ENCODE peak calls at places on chromosomes 5 and 9, in nine cellular contexts. S, M, Q, X, W, R, Z, H and K are unnamed samples. For H3K36me3, the result is how much of the 10 kb centered on the place peaks cover.

GRCh38 chr5:51382508-51382758 is 815 bp upstream of the ISL1 start:
- DNase-seq in Q (no peak), X (no peak), S (no peak), Z (no peak), W (no peak), M (no peak), R (no peak), H (no peak), K (no peak)

GRCh38 chr5:110115485-110115884 is 425.8 kb downstream of the MAN2A1 start:
- DNase-seq in W (no peak), S (no peak), R (no peak), M (no peak), Q (no peak), Z (no peak), X (no peak), H (no peak), K (no peak)

GRCh38 chr9:81719972-81720371 is 30.6 kb upstream of the TLE1 start:
- DNase-seq in W (no peak), H (no peak), R (no peak), Z (no peak), Q (no peak), M (no peak), X (no peak), S (no peak), K (no peak)

GRCh38 chr5:54329731-54330709 is 19.6 kb upstream of the ARL15 start:
- DNase-seq in X (no peak), W (peak), R (peak), S (peak), Q (no peak), H (peak), Z (peak), M (no peak), K (no peak)

GRCh38 chr5:61177070-61177469 is 14.8 kb upstream of the SMIM15 start:
- DNase-seq in X (no peak), W (no peak), R (no peak), Q (no peak), Z (no peak), S (no peak), H (no peak), M (no peak), K (no peak)

GRCh38 chr5:150616506-150616905 is 24.0 kb upstream of the SYNPO start:
- DNase-seq in X (no peak), Q (no peak), Z (no peak), S (no peak), W (no peak), H (no peak), M (no peak), R (no peak), K (no peak)

GRCh38 chr9:14018061-14018460 is 295.9 kb downstream of the NFIB start:
- DNase-seq in Z (no peak), H (peak), M (no peak), W (no peak), S (no peak), Q (peak), X (no peak), R (peak), K (no peak)

GRCh38 chr5:179232091-179232490 is 113.2 kb downstream of the ADAMTS2 start:
- DNase-seq in M (no peak), Z (no peak), S (no peak), H (no peak), Q (no peak), R (no peak), W (no peak), X (no peak), K (no peak)

GRCh38 chr9:34796924-34797323 is 87.0 kb upstream of the CCL21 start:
- DNase-seq in M (no peak), X (no peak), S (no peak), Z (no peak), W (no peak), Q (no peak), R (no peak), H (no peak), K (no peak)

GRCh38 chr5:113047234-113047633 is 70.6 kb downstream of the DCP2 start:
- DNase-seq in M (no peak), Q (no peak), X (peak), S (no peak), W (no peak), H (peak), Z (no peak), R (no peak), K (no peak)

GRCh38 chr9:128885376-128885775 is 3.4 kb downstream of the LRRC8A start:
- DNase-seq in H (no peak), W (no peak), X (no peak), Q (no peak), R (no peak), Z (no peak), S (no peak), M (no peak), K (no peak)

DNA sequence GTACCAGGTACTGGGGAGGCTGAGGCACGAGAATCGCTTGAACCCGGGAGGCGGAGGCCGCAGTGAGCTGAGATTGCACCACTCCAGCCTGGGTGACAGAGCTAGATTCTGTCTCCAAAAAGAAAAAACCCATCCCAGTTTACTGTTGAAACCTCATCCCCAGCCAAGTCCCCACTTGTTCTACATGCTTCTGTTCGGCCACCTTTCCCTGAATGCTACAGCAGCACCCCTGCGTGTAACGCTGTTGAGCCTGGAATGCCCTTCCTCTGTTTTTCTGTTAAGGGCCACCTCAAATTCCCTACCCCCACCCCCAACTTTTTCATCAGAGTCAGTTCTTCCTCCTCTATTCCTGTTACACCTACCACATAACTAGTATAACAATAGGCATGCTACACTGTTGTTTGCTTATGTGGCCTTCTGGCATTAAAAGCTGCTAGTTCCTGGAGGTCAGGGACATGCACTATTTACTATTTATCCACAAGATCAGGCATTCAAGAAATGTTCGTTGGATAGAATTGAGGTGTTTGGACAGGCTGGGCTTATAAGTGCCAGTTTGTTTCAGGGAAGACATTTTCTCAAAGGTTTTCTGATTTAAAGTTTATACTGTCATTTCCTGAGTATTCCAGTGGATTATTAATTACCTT is 47.1 kb upstream of the C5orf47 start:
- DNase-seq in S (no peak), H (no peak), Z (no peak), R (no peak), M (no peak), Q (no peak), W (peak), X (no peak), K (no peak)
- H3K4me3 ChIP-seq in S (no peak), H (no peak), Z (no peak), R (no peak), M (no peak), Q (no peak), W (no peak), X (no peak), K (no peak)

GRCh38 chr9:131140112-131140511 is 14.7 kb downstream of the NUP214 start:
- DNase-seq in X (no peak), R (no peak), M (no peak), W (no peak), Q (no peak), H (no peak), S (no peak), Z (no peak), K (no peak)
- H3K36me3 ChIP-seq in X (half or more), R (half or more), M (half or more), W (under half), Q (under half), H (under half), S (half or more), Z (under half), K (half or more)

GRCh38 chr5:180832638-180833068 is 28.4 kb downstream of the ZFP62 start:
- DNase-seq in M (peak), X (no peak), W (no peak), Q (no peak), S (no peak), R (no peak), H (no peak), Z (no peak), K (no peak)

GRCh38 chr5:180825768-180826525 is 23.3 kb upstream of the MGAT1 start:
- DNase-seq in X (peak), M (no peak), S (peak), W (peak), R (peak), H (peak), Q (peak), Z (peak), K (peak)

GRCh38 chr5:180830253-180831138 is 27.9 kb upstream of the MGAT1 start:
- DNase-seq in M (peak), S (peak), W (peak), X (peak), Z (peak), Q (peak), H (peak), R (no peak), K (no peak)

GRCh38 chr5:180831139-180832080 is 28.8 kb upstream of the MGAT1 start:
- DNase-seq in Q (peak), Z (peak), X (peak), W (peak), M (peak), H (peak), R (peak), S (peak), K (no peak)

DNA sequence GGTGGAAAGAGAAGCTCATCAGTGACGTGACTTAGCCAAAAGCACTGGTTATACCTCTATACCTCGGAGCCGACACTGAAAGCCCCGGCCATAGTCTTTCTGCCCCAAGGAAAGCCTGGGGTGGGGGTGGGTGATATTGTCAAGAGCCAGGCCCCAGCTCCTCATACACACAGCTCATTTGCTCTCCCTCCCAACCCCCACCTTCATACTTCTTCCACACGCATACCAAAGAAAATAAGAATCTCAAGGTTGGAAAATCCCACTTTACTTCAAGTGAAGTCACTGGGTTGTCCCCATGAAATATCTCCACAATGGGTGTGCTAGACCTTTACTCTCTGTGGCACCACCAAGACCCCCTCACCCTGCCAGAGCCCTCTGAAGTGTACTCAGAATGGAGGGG is 27.1 kb upstream of the MGAT1 start:
- DNase-seq in S (no peak), Q (peak), X (no peak), W (no peak), R (no peak), Z (no peak), M (no peak), H (no peak), K (no peak)
- H3K4me3 ChIP-seq in S (no peak), Q (no peak), X (peak), W (no peak), R (no peak), Z (no peak), M (peak), H (no peak), K (peak)

GRCh38 chr5:40776658-40776977 is 20.9 kb upstream of the TTC33 start:
- DNase-seq in R (no peak), Q (no peak), M (no peak), Z (no peak), X (no peak), H (no peak), S (no peak), W (no peak), K (no peak)
- H3K36me3 ChIP-seq in R (under half), Q (under half), M (under half), Z (under half), X (under half), H (under half), S (under half), W (under half), K (under half)

GRCh38 chr5:2748180-2748840 is 3.2 kb downstream of the IRX2 start:
- DNase-seq in S (no peak), X (no peak), M (no peak), Z (no peak), W (no peak), H (peak), Q (no peak), R (no peak), K (no peak)
- H3K4me3 ChIP-seq in S (no peak), X (no peak), M (no peak), Z (no peak), W (no peak), H (peak), Q (no peak), R (no peak), K (no peak)